ENCODE peak calls at places on chromosomes 7 and 10, in six cellular contexts. N is cerebellar nuclear complex, R is NCI-H748 treated with DMSO at 0.1 percent for 48 hours, L is hepatic stellate cell, Q is endothelial cell, K is H54. W is an unnamed sample.

GRCh38 chr10:12635127-12635541 is 285.8 kb downstream of the CAMK1D start:
- DNase-seq in R (no peak), K (no peak), N (no peak), L (no peak), Q (no peak), W (no peak)

GRCh38 chr10:75211007-75211735 is 575 bp downstream of the VDAC2 start:
- DNase-seq in N (no peak), Q (no peak), L (no peak), K (peak), R (no peak), W (no peak)

GRCh38 chr7:35519971-35520809 is 174.7 kb downstream of the HERPUD2 start:
- DNase-seq in L (peak), R (peak), K (peak), N (no peak), Q (peak), W (no peak)

GRCh38 chr10:68275600-68276126 is 43.8 kb upstream of the ATOH7 start:
- DNase-seq in L (no peak), K (no peak), Q (no peak), R (no peak), N (no peak), W (no peak)

GRCh38 chr7:16817536-16817935 is 12.7 kb upstream of the AGR2 start:
- DNase-seq in R (no peak), Q (no peak), K (peak), L (no peak), N (no peak), W (no peak)

GRCh38 chr10:17062009-17062408 is 67.6 kb downstream of the CUBN start:
- DNase-seq in N (no peak), K (no peak), R (no peak), Q (no peak), L (no peak), W (no peak)

GRCh38 chr7:155221547-155221946 is 76.1 kb upstream of the INSIG1 start:
- DNase-seq in L (no peak), K (no peak), N (no peak), Q (no peak), R (no peak), W (no peak)

GRCh38 chr10:82622478-82622877 is 747.5 kb downstream of the NRG3 start:
- DNase-seq in K (no peak), Q (no peak), L (no peak), R (no peak), N (no peak), W (no peak)

GRCh38 chr7:95687759-95688343 is 84.5 kb upstream of the DYNC1I1 start:
- DNase-seq in N (no peak), K (no peak), L (peak), R (no peak), Q (peak), W (no peak)

GRCh38 chr10:61937631-61938284 is 36.3 kb downstream of the ARID5B start:
- DNase-seq in K (no peak), Q (no peak), R (no peak), N (no peak), L (no peak), W (no peak)

GRCh38 chr7:132709971-132710567 is 133.8 kb upstream of the PLXNA4 start:
- DNase-seq in K (no peak), R (no peak), Q (peak), N (no peak), L (peak), W (no peak)

GRCh38 chr7:150562919-150563318 is 4.3 kb upstream of the GIMAP4 start:
- DNase-seq in R (no peak), N (no peak), Q (no peak), K (no peak), L (no peak), W (no peak)

GRCh38 chr10:22570234-22570633 is 144.1 kb downstream of the PIP4K2A start:
- DNase-seq in N (no peak), Q (no peak), K (no peak), L (no peak), R (no peak), W (no peak)

GRCh38 chr7:34133983-34134782 is 228.8 kb downstream of the BMPER start:
- DNase-seq in Q (peak), L (peak), N (no peak), R (peak), K (peak), W (no peak)

GRCh38 chr7:96414931-96415292 is 93.0 kb upstream of the SLC25A13 start:
- DNase-seq in K (no peak), N (no peak), R (peak), L (peak), Q (peak), W (no peak)